ENCODE peak calls at places on chromosome 20, in four cellular contexts. Z is lower lobe of right lung, K is K562, W is HCT116. A is an unnamed sample.
A peak's percentile ranks its signal among the peaks of the same experiment; 100 is the strongest.

GRCh38 chr20:61806314-61806713 is 259.4 kb downstream of the TAF4 start:
- DNase-seq in Z (peak; percentile 17), K (no peak), W (no peak), A (no peak)

GRCh38 chr20:8389381-8390368 is 257.6 kb downstream of the PLCB1 start:
- DNase-seq in Z (no peak), K (peak; percentile 4), W (peak; percentile 23), A (no peak)

GRCh38 chr20:1858859-1859258 is 36.3 kb upstream of the SIRPA start:
- DNase-seq in Z (no peak), K (no peak), W (no peak), A (no peak)

GRCh38 chr20:10221022-10221421 is 2.4 kb downstream of the SNAP25 start:
- DNase-seq in Z (no peak), K (no peak), W (no peak), A (peak; percentile 17)

GRCh38 chr20:7410150-7410549 is 530.1 kb downstream of the HAO1 start:
- DNase-seq in Z (no peak), K (no peak), W (no peak), A (no peak)

GRCh38 chr20:13220857-13221297 is at the start of gene ISM1:
- DNase-seq in Z (peak; percentile 48), K (no peak), W (no peak), A (no peak)

GRCh38 chr20:50054626-50055511 is 58.1 kb downstream of the UBE2V1 start:
- DNase-seq in Z (no peak), K (no peak), W (no peak), A (no peak)

GRCh38 chr20:58626076-58626475 is 25.0 kb upstream of the STX16 start:
- DNase-seq in Z (no peak), K (no peak), W (no peak), A (no peak)

GRCh38 chr20:5827098-5827853 is 77.1 kb downstream of the SHLD1 start:
- DNase-seq in Z (no peak), K (no peak), W (no peak), A (no peak)

GRCh38 chr20:12090920-12091319 is 173.2 kb downstream of the BTBD3 start:
- DNase-seq in Z (no peak), K (no peak), W (no peak), A (no peak)

GRCh38 chr20:63176448-63177133 is 39.3 kb downstream of the YTHDF1 start:
- DNase-seq in Z (no peak), K (no peak), W (no peak), A (no peak)

GRCh38 chr20:63060057-63060991 is 53.6 kb upstream of the BHLHE23 start:
- DNase-seq in Z (peak; percentile 33), K (no peak), W (no peak), A (peak; percentile 86)

GRCh38 chr20:61157301-61157700 is 94.8 kb upstream of the CDH4 start:
- DNase-seq in Z (no peak), K (no peak), W (no peak), A (no peak)

GRCh38 chr20:61436674-61437279 is 184.7 kb downstream of the CDH4 start:
- DNase-seq in Z (no peak), K (no peak), W (no peak), A (no peak)

GRCh38 chr20:18738055-18738454 is 75.5 kb upstream of the SCP2D1 start:
- DNase-seq in Z (peak; percentile 65), K (peak; percentile 51), W (no peak), A (no peak)

GRCh38 chr20:58550661-58551060 is 35.5 kb upstream of the APCDD1L start:
- DNase-seq in Z (no peak), K (peak; percentile 51), W (no peak), A (no peak)

GRCh38 chr20:38985603-38986170 is 23.5 kb downstream of the DHX35 start:
- DNase-seq in Z (no peak), K (no peak), W (no peak), A (no peak)

GRCh38 chr20:37406010-37406998 is 60.4 kb downstream of the SRC start:
- DNase-seq in Z (no peak), K (peak; percentile 96), W (no peak), A (peak; percentile 72)
- TF ChIP-seq CTCF in Z (no peak), K (no peak), W (no peak), A (no peak)

GRCh38 chr20:17609978-17610377 is 40.1 kb downstream of the DSTN start:
- DNase-seq in Z (no peak), K (no peak), W (no peak), A (no peak)
- H3K27ac ChIP-seq in Z (peak overlapping the region; percentile 18), K (no peak overlapping the region), W (no peak overlapping the region), A (no peak overlapping the region)

DNA sequence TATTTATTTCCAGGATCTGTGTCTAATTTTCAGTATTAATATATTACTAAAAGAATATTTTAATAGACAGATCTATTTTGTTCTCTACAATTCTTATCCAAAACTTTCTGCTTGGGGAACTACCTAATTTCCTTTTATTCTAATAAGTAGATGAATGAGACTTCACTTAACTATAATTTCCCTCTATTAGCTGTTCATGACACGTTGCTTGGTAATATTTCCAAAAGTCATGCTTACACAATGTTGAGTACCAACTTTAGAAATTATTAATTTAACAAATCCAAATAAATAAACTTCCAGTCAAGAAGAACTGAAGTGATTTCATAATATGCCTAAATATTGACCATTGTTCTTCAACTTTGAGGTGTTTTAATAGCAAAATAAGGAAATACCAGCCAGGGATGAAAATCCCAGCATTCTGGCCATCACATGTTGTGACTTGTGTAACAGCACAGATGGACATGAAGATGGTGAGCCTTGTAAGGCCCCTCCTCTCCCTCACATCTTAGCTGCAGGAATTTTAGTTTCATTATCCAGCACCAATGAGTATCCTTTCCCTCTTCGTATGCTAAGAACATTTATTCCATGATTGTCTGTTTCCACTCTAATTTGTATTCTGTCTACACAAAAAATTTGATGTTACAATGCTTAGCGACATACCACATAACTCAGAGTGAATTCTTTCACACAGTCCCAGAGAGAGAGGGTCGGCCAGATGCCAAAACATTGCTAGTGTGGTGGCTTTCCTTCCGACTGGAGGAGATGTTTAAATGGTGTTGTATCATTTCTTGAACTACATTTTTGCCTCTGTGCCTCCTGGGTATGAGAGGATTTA is 137.5 kb downstream of the FOXA2 start:
- DNase-seq in Z (peak; percentile 55), K (no peak), W (no peak), A (no peak)
- TF ChIP-seq CTCF in Z (no peak), K (no peak), W (no peak), A (no peak)

GRCh38 chr20:3729378-3729777 is 3.1 kb upstream of the HSPA12B start:
- DNase-seq in Z (no peak), K (no peak), W (no peak), A (no peak)
- H3K27ac ChIP-seq in Z (no peak overlapping the region), K (no peak overlapping the region), W (no peak overlapping the region), A (no peak overlapping the region)

GRCh38 chr20:52539891-52540290 is 348.3 kb upstream of the ZFP64 start:
- DNase-seq in Z (no peak), K (peak; percentile 53), W (no peak), A (no peak)
- TF ChIP-seq CTCF in Z (no peak), K (no peak), W (no peak), A (no peak)

GRCh38 chr20:653590-654426 is 808 bp upstream of the SRXN1 start:
- DNase-seq in Z (no peak), K (peak; percentile 31), W (no peak), A (no peak)
- H3K27ac ChIP-seq in Z (peak overlapping the region; percentile 91), K (peak overlapping the region; percentile 91), W (peak overlapping the region; percentile 92), A (no peak overlapping the region)

GRCh38 chr20:52259295-52259694 is 67.7 kb upstream of the ZFP64 start:
- DNase-seq in Z (no peak), K (no peak), W (no peak), A (no peak)
- TF ChIP-seq CTCF in Z (no peak), K (no peak), W (no peak), A (no peak)

DNA sequence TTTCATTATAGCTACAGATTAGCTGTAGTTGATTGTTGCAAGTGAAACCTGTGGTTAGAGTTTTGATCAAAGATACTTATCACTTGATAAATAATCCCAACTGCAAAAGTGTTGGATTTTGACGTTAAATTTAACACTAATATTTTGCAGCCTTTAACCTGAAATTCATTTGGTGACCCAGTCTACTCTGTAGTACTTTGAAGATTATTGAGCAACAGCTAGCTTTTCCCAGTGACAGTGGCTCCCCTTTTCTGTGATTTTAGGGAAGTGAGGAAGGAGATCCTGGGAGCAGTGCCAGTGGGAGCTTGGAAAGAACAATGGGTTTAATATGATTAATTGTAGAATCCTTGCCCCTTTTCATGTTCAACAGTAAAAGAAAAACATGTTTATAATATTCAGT is 76.9 kb downstream of the NCOA3 start:
- DNase-seq in Z (no peak), K (no peak), W (no peak), A (no peak)
- H3K27ac ChIP-seq in Z (peak overlapping the region; percentile 19), K (no peak overlapping the region), W (no peak overlapping the region), A (no peak overlapping the region)

DNA sequence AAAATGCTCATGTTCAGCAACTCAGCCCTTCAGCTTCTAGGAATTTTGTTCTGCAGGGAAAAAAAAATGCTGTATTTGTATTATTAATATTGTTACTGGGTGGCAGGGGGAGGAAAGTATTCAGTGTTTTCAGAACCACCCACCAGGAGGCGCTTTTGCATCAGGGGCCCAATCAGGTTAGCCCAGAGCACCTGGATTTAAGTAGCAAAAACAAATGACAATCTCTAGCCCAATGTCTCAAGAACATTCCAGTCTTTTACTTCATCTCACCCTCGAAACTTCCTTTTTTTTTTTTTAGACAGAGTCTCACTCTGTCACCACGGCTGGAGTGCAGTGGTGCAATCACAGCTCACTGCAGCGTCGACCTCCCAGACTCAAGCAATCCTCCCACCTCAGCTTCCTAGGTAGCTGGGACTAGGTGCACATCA is 635 bp upstream of the C20orf203 start:
- DNase-seq in Z (no peak), K (peak; percentile 78), W (peak; percentile 40), A (peak; percentile 68)
- TF ChIP-seq CTCF in Z (peak; percentile 66), K (peak; percentile 83), W (peak; percentile 77), A (peak; percentile 78)

DNA sequence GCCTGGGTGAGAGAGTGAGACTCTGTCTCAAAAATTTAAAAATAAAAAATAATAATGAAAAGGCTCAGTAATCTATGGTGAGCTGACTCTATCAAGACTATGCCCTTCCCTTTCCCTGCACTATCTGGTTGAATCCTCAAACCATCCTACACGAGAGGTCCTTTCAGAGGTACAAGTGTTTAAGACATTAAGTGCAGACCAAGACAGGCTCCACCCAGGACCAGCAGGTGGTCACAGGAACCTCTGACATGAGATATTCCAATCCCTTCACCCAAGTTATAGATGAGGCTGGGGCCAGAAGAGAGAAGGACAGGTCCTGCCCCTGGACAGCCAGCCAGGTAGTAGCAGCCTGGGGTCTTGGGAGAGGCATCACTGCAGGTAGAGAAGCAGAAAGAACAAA is 182.6 kb downstream of the NFATC2 start:
- DNase-seq in Z (no peak), K (no peak), W (no peak), A (no peak)
- H3K27ac ChIP-seq in Z (no peak overlapping the region), K (no peak overlapping the region), W (no peak overlapping the region), A (no peak overlapping the region)

A was measured in WERI-Rb-1.